ENCODE peak calls at places on chromosome 17, in seven cellular contexts. One of them, this sample, is unnamed.
A peak's percentile ranks its signal among the peaks of the same experiment; 100 is the strongest.

GRCh38 chr17:41251261-41251660 is 1.8 kb downstream of the KRTAP9-4 start:
- DNase-seq in cardiac muscle cell: no peak
- DNase-seq in H1: no peak
- DNase-seq in left lung: no peak
- DNase-seq in thoracic aorta: no peak
- DNase-seq in Peyer's patch: no peak
- DNase-seq in astrocyte of the spinal cord: no peak
- DNase-seq in this sample: no peak

GRCh38 chr17:59914274-59914854 is 21.4 kb downstream of the RPS6KB1 start:
- DNase-seq in cardiac muscle cell: peak; percentile 54
- DNase-seq in left lung: no peak
- DNase-seq in thoracic aorta: no peak
- DNase-seq in Peyer's patch: no peak
- DNase-seq in astrocyte of the spinal cord: peak; percentile 37
- DNase-seq in H1: no peak
- DNase-seq in this sample: no peak

GRCh38 chr17:81933178-81933699 is 3.9 kb downstream of the PYCR1 start:
- DNase-seq in thoracic aorta: no peak
- DNase-seq in Peyer's patch: no peak
- DNase-seq in H1: no peak
- DNase-seq in astrocyte of the spinal cord: no peak
- DNase-seq in left lung: no peak
- DNase-seq in cardiac muscle cell: no peak
- DNase-seq in this sample: no peak

GRCh38 chr17:44830359-44831269 is 527 bp upstream of the GJC1 start:
- DNase-seq in H1: peak; percentile 72
- DNase-seq in thoracic aorta: no peak
- DNase-seq in astrocyte of the spinal cord: peak; percentile 32
- DNase-seq in cardiac muscle cell: peak; percentile 53
- DNase-seq in left lung: no peak
- DNase-seq in Peyer's patch: no peak
- DNase-seq in this sample: no peak

GRCh38 chr17:77535892-77536291 is 395.1 kb downstream of the SEC14L1 start:
- DNase-seq in left lung: no peak
- DNase-seq in H1: no peak
- DNase-seq in cardiac muscle cell: no peak
- DNase-seq in astrocyte of the spinal cord: no peak
- DNase-seq in Peyer's patch: peak; percentile 5
- DNase-seq in thoracic aorta: no peak
- DNase-seq in this sample: no peak

GRCh38 chr17:67165201-67165600 is 79.8 kb downstream of the HELZ start:
- DNase-seq in astrocyte of the spinal cord: no peak
- DNase-seq in thoracic aorta: no peak
- DNase-seq in cardiac muscle cell: no peak
- DNase-seq in left lung: peak; percentile 66
- DNase-seq in H1: no peak
- DNase-seq in Peyer's patch: no peak
- DNase-seq in this sample: no peak

GRCh38 chr17:17510456-17511292 is 14.5 kb upstream of the RASD1 start:
- DNase-seq in H1: no peak
- DNase-seq in astrocyte of the spinal cord: no peak
- DNase-seq in thoracic aorta: no peak
- DNase-seq in cardiac muscle cell: no peak
- DNase-seq in Peyer's patch: no peak
- DNase-seq in left lung: no peak
- DNase-seq in this sample: no peak

GRCh38 chr17:66172706-66173223 is 19.2 kb downstream of the CEP112 start:
- DNase-seq in Peyer's patch: no peak
- DNase-seq in cardiac muscle cell: no peak
- DNase-seq in thoracic aorta: no peak
- DNase-seq in left lung: peak; percentile 43
- DNase-seq in H1: no peak
- DNase-seq in astrocyte of the spinal cord: no peak
- DNase-seq in this sample: no peak

GRCh38 chr17:17751489-17751995 is 70.3 kb downstream of the RAI1 start:
- DNase-seq in left lung: no peak
- DNase-seq in thoracic aorta: no peak
- DNase-seq in cardiac muscle cell: no peak
- DNase-seq in astrocyte of the spinal cord: no peak
- DNase-seq in Peyer's patch: no peak
- DNase-seq in H1: no peak
- DNase-seq in this sample: no peak

GRCh38 chr17:12438212-12438611 is 227.5 kb upstream of the MYOCD start:
- DNase-seq in cardiac muscle cell: no peak
- DNase-seq in H1: no peak
- DNase-seq in astrocyte of the spinal cord: no peak
- DNase-seq in thoracic aorta: no peak
- DNase-seq in left lung: no peak
- DNase-seq in Peyer's patch: no peak
- DNase-seq in this sample: no peak

GRCh38 chr17:36923814-36924221 is 13.5 kb upstream of the LHX1 start:
- DNase-seq in left lung: no peak
- DNase-seq in astrocyte of the spinal cord: no peak
- DNase-seq in thoracic aorta: no peak
- DNase-seq in Peyer's patch: no peak
- DNase-seq in cardiac muscle cell: no peak
- DNase-seq in H1: no peak
- DNase-seq in this sample: no peak

GRCh38 chr17:83179378-83179777 is 100.0 kb downstream of the METRNL start:
- DNase-seq in H1: no peak
- DNase-seq in left lung: no peak
- DNase-seq in thoracic aorta: no peak
- DNase-seq in Peyer's patch: no peak
- DNase-seq in astrocyte of the spinal cord: no peak
- DNase-seq in cardiac muscle cell: no peak
- DNase-seq in this sample: no peak

GRCh38 chr17:63848834-63849689 is 6.6 kb upstream of the SMARCD2 start:
- DNase-seq in Peyer's patch: peak; percentile 94
- DNase-seq in H1: peak; percentile 100
- DNase-seq in left lung: peak; percentile 92
- DNase-seq in thoracic aorta: peak; percentile 90
- DNase-seq in cardiac muscle cell: peak; percentile 83
- DNase-seq in astrocyte of the spinal cord: peak; percentile 87
- DNase-seq in this sample: peak; percentile 52

GRCh38 chr17:6471531-6472465 is 27.5 kb downstream of the PIMREG start:
- DNase-seq in thoracic aorta: no peak
- DNase-seq in cardiac muscle cell: no peak
- DNase-seq in left lung: no peak
- DNase-seq in H1: no peak
- DNase-seq in Peyer's patch: no peak
- DNase-seq in astrocyte of the spinal cord: peak; percentile 57
- DNase-seq in this sample: peak; percentile 25

GRCh38 chr17:48582750-48583069 is 4.6 kb upstream of the HOXB4 start:
- DNase-seq in cardiac muscle cell: no peak
- DNase-seq in thoracic aorta: no peak
- DNase-seq in H1: no peak
- DNase-seq in Peyer's patch: no peak
- DNase-seq in astrocyte of the spinal cord: no peak
- DNase-seq in left lung: no peak
- DNase-seq in this sample: no peak

GRCh38 chr17:59941131-59941530 is 23.4 kb downstream of the RNFT1 start:
- DNase-seq in thoracic aorta: no peak
- DNase-seq in H1: no peak
- DNase-seq in left lung: no peak
- DNase-seq in cardiac muscle cell: no peak
- DNase-seq in Peyer's patch: no peak
- DNase-seq in astrocyte of the spinal cord: no peak
- DNase-seq in this sample: no peak

GRCh38 chr17:19800571-19800970 is 52.5 kb upstream of the ALDH3A1 start:
- DNase-seq in H1: no peak
- DNase-seq in astrocyte of the spinal cord: no peak
- DNase-seq in Peyer's patch: no peak
- DNase-seq in left lung: no peak
- DNase-seq in thoracic aorta: no peak
- DNase-seq in cardiac muscle cell: no peak
- DNase-seq in this sample: no peak

GRCh38 chr17:20071824-20072691 is 62.9 kb downstream of the SPECC1 start:
- DNase-seq in cardiac muscle cell: no peak
- DNase-seq in H1: no peak
- DNase-seq in astrocyte of the spinal cord: no peak
- DNase-seq in thoracic aorta: no peak
- DNase-seq in Peyer's patch: no peak
- DNase-seq in left lung: no peak
- DNase-seq in this sample: no peak

GRCh38 chr17:60390223-60390622 is 1.7 kb downstream of the USP32 start:
- DNase-seq in Peyer's patch: no peak
- DNase-seq in cardiac muscle cell: no peak
- DNase-seq in astrocyte of the spinal cord: peak; percentile 35
- DNase-seq in H1: no peak
- DNase-seq in thoracic aorta: no peak
- DNase-seq in left lung: no peak
- DNase-seq in this sample: peak; percentile 60

GRCh38 chr17:59830846-59831486 is 61.8 kb downstream of the TUBD1 start:
- DNase-seq in astrocyte of the spinal cord: peak; percentile 12
- DNase-seq in thoracic aorta: no peak
- DNase-seq in Peyer's patch: peak; percentile 44
- DNase-seq in H1: no peak
- DNase-seq in left lung: peak; percentile 10
- DNase-seq in cardiac muscle cell: no peak
- DNase-seq in this sample: no peak

GRCh38 chr17:49035470-49036269 is 38.5 kb downstream of the IGF2BP1 start:
- DNase-seq in astrocyte of the spinal cord: peak; percentile 48
- DNase-seq in left lung: no peak
- DNase-seq in Peyer's patch: peak; percentile 56
- DNase-seq in thoracic aorta: no peak
- DNase-seq in H1: peak; percentile 91
- DNase-seq in cardiac muscle cell: peak; percentile 70
- DNase-seq in this sample: no peak

GRCh38 chr17:79026345-79027273 is 2.6 kb downstream of the C1QTNF1 start:
- DNase-seq in cardiac muscle cell: no peak
- DNase-seq in H1: no peak
- DNase-seq in Peyer's patch: peak; percentile 61
- DNase-seq in left lung: no peak
- DNase-seq in thoracic aorta: no peak
- DNase-seq in astrocyte of the spinal cord: peak; percentile 65
- DNase-seq in this sample: no peak

GRCh38 chr17:79027925-79028491 is 4.0 kb downstream of the C1QTNF1 start:
- DNase-seq in Peyer's patch: peak; percentile 44
- DNase-seq in cardiac muscle cell: no peak
- DNase-seq in H1: no peak
- DNase-seq in left lung: no peak
- DNase-seq in astrocyte of the spinal cord: no peak
- DNase-seq in thoracic aorta: no peak
- DNase-seq in this sample: no peak

GRCh38 chr17:79029327-79030009 is 5.5 kb downstream of the C1QTNF1 start:
- DNase-seq in astrocyte of the spinal cord: no peak
- DNase-seq in left lung: no peak
- DNase-seq in cardiac muscle cell: no peak
- DNase-seq in H1: no peak
- DNase-seq in thoracic aorta: no peak
- DNase-seq in Peyer's patch: peak; percentile 13
- DNase-seq in this sample: no peak

GRCh38 chr17:79028496-79029326 is 4.7 kb downstream of the C1QTNF1 start:
- DNase-seq in left lung: no peak
- DNase-seq in cardiac muscle cell: no peak
- DNase-seq in Peyer's patch: peak; percentile 44
- DNase-seq in H1: no peak
- DNase-seq in astrocyte of the spinal cord: no peak
- DNase-seq in thoracic aorta: no peak
- DNase-seq in this sample: no peak

DNA sequence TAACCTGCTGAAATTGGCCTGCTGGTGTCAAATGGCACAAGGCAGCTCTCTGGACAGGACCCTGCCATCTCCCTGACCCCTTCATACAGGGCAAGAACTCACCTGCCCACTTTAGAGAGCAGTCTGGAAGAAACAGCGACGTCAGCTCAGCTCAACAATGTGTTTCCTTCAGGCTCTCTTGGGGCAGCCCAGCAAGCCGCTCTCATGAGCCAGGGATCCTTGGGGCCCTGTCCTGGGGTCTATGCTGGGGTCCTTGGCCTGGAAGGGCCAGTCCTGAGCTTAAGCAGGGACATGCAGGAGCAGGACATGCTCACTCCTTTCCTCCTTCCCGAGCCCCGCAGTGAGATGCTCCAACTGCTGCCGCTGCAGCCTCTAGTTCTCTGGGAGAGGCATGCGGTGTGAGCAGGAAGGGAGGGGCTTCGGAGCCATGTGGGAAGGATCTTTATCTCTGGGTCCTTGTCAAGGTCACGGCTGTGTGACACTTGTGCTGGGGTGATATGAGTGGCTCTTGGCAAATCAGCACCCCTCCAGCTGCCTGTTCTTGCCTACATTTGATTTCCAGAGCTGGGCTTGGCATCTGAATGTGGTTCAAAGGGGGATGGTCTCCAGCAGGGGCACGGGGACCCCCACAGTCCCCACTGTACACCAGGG is 3.4 kb downstream of the C1QTNF1 start:
- DNase-seq in astrocyte of the spinal cord: no peak
- DNase-seq in Peyer's patch: peak; percentile 46
- DNase-seq in H1: no peak
- DNase-seq in thoracic aorta: no peak
- DNase-seq in left lung: no peak
- DNase-seq in cardiac muscle cell: peak; percentile 77
- DNase-seq in this sample: no peak
- H3K4me3 ChIP-seq in astrocyte of the spinal cord: no peak overlapping the region
- H3K4me3 ChIP-seq in Peyer's patch: peak overlapping the region; percentile 5
- H3K4me3 ChIP-seq in H1: no peak overlapping the region
- H3K4me3 ChIP-seq in thoracic aorta: peak overlapping the region; percentile 79
- H3K4me3 ChIP-seq in left lung: no peak overlapping the region
- H3K4me3 ChIP-seq in cardiac muscle cell: no peak overlapping the region
- H3K4me3 ChIP-seq in this sample: no peak overlapping the region

GRCh38 chr17:28413804-28414203 is 7.8 kb upstream of the SLC46A1 start:
- DNase-seq in left lung: no peak
- DNase-seq in cardiac muscle cell: no peak
- DNase-seq in thoracic aorta: no peak
- DNase-seq in H1: no peak
- DNase-seq in Peyer's patch: no peak
- DNase-seq in astrocyte of the spinal cord: no peak
- DNase-seq in this sample: no peak
- TF ChIP-seq CTCF in left lung: no peak
- TF ChIP-seq CTCF in cardiac muscle cell: no peak
- TF ChIP-seq CTCF in thoracic aorta: no peak
- TF ChIP-seq CTCF in H1: peak; percentile 22
- TF ChIP-seq CTCF in Peyer's patch: no peak
- TF ChIP-seq CTCF in astrocyte of the spinal cord: no peak
- TF ChIP-seq CTCF in this sample: no peak

DNA sequence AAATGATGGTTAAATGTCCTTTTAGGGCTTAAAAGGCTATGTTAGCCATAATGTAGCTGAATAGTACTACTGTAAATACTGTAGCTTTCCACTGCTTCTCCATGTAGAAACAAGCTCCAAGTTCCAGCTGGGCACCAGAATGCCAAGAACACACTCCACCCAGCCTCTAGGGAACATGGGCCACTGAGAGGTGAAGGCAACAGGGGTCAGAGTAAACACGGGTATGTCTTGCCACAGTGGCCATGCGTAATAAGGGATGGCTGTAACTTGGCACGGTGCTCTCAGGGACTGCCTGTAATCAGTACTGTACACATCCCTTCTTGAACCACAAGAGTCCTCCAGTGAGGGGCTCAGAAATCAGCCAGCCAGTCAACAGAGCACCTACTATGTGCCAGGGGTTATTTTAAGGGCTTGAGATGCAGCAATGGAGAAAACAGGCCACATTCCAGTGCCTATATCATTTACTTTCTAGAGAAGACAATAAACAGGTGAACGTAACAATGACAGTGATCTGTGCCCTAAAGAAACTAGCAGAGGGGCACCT is 10.8 kb downstream of the LRRC59 start:
- DNase-seq in Peyer's patch: no peak
- DNase-seq in thoracic aorta: no peak
- DNase-seq in H1: no peak
- DNase-seq in cardiac muscle cell: no peak
- DNase-seq in astrocyte of the spinal cord: no peak
- DNase-seq in left lung: no peak
- DNase-seq in this sample: no peak
- H3K4me3 ChIP-seq in Peyer's patch: no peak overlapping the region
- H3K4me3 ChIP-seq in thoracic aorta: no peak overlapping the region
- H3K4me3 ChIP-seq in H1: no peak overlapping the region
- H3K4me3 ChIP-seq in cardiac muscle cell: no peak overlapping the region
- H3K4me3 ChIP-seq in astrocyte of the spinal cord: no peak overlapping the region
- H3K4me3 ChIP-seq in left lung: no peak overlapping the region
- H3K4me3 ChIP-seq in this sample: no peak overlapping the region

GRCh38 chr17:31858647-31859486 is at the start of gene COPRS:
- DNase-seq in astrocyte of the spinal cord: peak; percentile 82
- DNase-seq in Peyer's patch: peak; percentile 94
- DNase-seq in H1: peak; percentile 82
- DNase-seq in left lung: peak; percentile 92
- DNase-seq in cardiac muscle cell: peak; percentile 93
- DNase-seq in thoracic aorta: peak; percentile 60
- DNase-seq in this sample: peak; percentile 35
- TF ChIP-seq CTCF in astrocyte of the spinal cord: no peak
- TF ChIP-seq CTCF in Peyer's patch: peak; percentile 14
- TF ChIP-seq CTCF in H1: no peak
- TF ChIP-seq CTCF in left lung: no peak
- TF ChIP-seq CTCF in cardiac muscle cell: peak; percentile 11
- TF ChIP-seq CTCF in thoracic aorta: no peak
- TF ChIP-seq CTCF in this sample: no peak

This sample was measured in AG09309.